ENCODE peak calls at places on chromosomes 11 and 22, in ten cellular contexts. F is A549; V is CD8-positive, alpha-beta T cell; G is cardiac muscle cell; W is ovary; P is GM23248; T is fibroblast of lung; K is iPS DF 6.9; I is naive thymus-derived CD4-positive, alpha-beta T cell; L is K562. X is an unnamed sample. For H3K4me1, the result is how much of the 10 kb centered on the place peaks cover.

GRCh38 chr22:39152024-39152510 is 413 bp downstream of the CBX7 start:
- DNase-seq in F (no peak), P (no peak), W (no peak), V (no peak), I (no peak), K (no peak), T (no peak), L (no peak), G (no peak), X (no peak)

GRCh38 chr22:34993548-34993947 is 72.4 kb upstream of the ISX start:
- DNase-seq in T (no peak), K (no peak), V (no peak), L (no peak), G (no peak), W (no peak), I (no peak), P (no peak), F (no peak), X (no peak)

GRCh38 chr22:19974935-19975706 is 33.5 kb upstream of the TXNRD2 start:
- DNase-seq in T (no peak), K (no peak), P (no peak), W (no peak), F (no peak), I (no peak), L (peak), V (no peak), G (no peak), X (no peak)

GRCh38 chr11:130964393-130964792 is 48.1 kb upstream of the SNX19 start:
- DNase-seq in T (no peak), W (no peak), V (no peak), G (no peak), K (no peak), L (no peak), F (no peak), P (no peak), I (no peak), X (no peak)

GRCh38 chr11:69089258-69089657 is 40.5 kb downstream of the TPCN2 start:
- DNase-seq in P (peak), T (peak), G (no peak), K (no peak), I (no peak), F (no peak), W (no peak), V (no peak), L (no peak), X (no peak)

GRCh38 chr22:29072979-29073617 is at the start of gene KREMEN1:
- DNase-seq in T (no peak), K (no peak), W (peak), V (no peak), P (no peak), I (peak), F (no peak), L (no peak), G (no peak), X (peak)

GRCh38 chr11:66331542-66332370 is 4.5 kb downstream of the RIN1 start:
- DNase-seq in L (no peak), K (no peak), G (peak), W (peak), T (no peak), F (no peak), P (no peak), I (no peak), V (no peak), X (no peak)

GRCh38 chr11:6259638-6260019 is at the start of gene CCKBR:
- DNase-seq in K (no peak), V (peak), I (no peak), P (no peak), T (no peak), G (peak), L (no peak), F (no peak), W (no peak), X (peak)

GRCh38 chr11:14499178-14499559 is 442 bp downstream of the COPB1 start:
- DNase-seq in K (no peak), W (no peak), V (no peak), F (peak), P (peak), G (peak), I (no peak), T (peak), L (peak), X (no peak)

DNA sequence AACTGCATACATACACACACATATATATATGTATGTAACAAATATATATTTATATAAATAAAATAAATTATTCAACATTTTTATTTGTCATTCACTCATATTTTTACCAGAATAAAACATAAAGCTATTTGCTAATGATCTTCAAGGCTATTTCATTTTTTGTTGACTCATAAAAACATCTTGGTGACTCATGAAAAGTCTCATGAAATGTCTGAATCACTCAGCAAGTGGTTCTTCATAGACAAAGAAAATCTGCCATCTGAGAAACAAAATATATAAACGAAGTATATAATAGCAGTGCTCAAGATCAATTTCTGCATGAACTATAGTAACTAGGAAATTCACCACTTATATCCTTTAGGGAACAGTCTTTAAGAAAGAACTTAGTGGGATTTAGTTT is 764.8 kb upstream of the FAT3 start:
- DNase-seq in I (no peak), V (no peak), L (no peak), G (no peak), T (peak), P (no peak), F (no peak), K (no peak), W (no peak), X (no peak)
- H3K4me3 ChIP-seq in I (no peak), V (no peak), L (no peak), G (no peak), T (no peak), P (no peak), F (no peak), K (no peak), W (no peak), X (no peak)

DNA sequence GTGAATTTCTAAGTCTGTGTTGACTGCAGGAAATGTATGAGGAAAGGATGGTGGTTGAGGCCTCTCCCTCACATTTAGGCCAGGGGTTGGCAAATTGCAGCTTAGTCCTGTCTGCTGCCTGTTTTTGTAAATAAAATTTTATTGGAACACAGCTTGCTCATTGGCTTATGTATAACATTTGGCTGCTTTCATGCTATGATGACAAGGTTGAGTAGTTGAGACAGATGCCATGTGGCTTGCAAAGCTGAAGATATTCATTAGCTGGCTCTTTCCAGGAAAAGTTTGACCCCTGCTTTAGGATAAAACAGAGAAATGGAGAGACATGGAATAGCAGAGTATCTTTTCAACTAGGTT is 46.2 kb downstream of the BCR start:
- DNase-seq in G (no peak), T (peak), L (no peak), F (no peak), P (peak), I (no peak), V (no peak), W (no peak), K (no peak), X (no peak)
- H3K4me1 ChIP-seq in G (under half), T (under half), L (under half), F (under half), P (under half), I (half or more), V (half or more), W (under half), K (under half), X (under half)

GRCh38 chr11:85935751-85936150 is 80.6 kb downstream of the CCDC83 start:
- DNase-seq in I (no peak), T (no peak), V (no peak), G (no peak), W (no peak), P (no peak), K (no peak), L (no peak), F (no peak), X (no peak)

GRCh38 chr11:85937838-85938237 is 82.7 kb downstream of the CCDC83 start:
- DNase-seq in F (no peak), I (no peak), T (no peak), V (no peak), L (no peak), P (no peak), G (no peak), K (no peak), W (no peak), X (no peak)

GRCh38 chr11:85939099-85940015 is 84.2 kb downstream of the CCDC83 start:
- DNase-seq in T (no peak), L (peak), W (no peak), I (no peak), F (no peak), V (no peak), G (no peak), K (no peak), P (no peak), X (no peak)

GRCh38 chr11:85930879-85931366 is 75.7 kb downstream of the CCDC83 start:
- DNase-seq in I (no peak), G (no peak), F (no peak), V (no peak), T (no peak), P (no peak), K (no peak), L (no peak), W (no peak), X (no peak)

GRCh38 chr11:85934599-85935169 is 79.5 kb downstream of the CCDC83 start:
- DNase-seq in K (no peak), P (no peak), I (no peak), V (no peak), L (no peak), G (no peak), F (no peak), T (no peak), W (peak), X (no peak)
- H3K4me3 ChIP-seq in K (no peak), P (no peak), I (no peak), V (no peak), L (no peak), G (no peak), F (no peak), T (no peak), W (no peak), X (no peak)

GRCh38 chr22:30877662-30878515 is 90.7 kb downstream of the MORC2 start:
- DNase-seq in W (no peak), F (no peak), T (no peak), I (no peak), P (peak), L (no peak), G (no peak), K (no peak), V (no peak), X (no peak)
- H3K4me1 ChIP-seq in W (under half), F (under half), T (under half), I (under half), P (under half), L (half or more), G (under half), K (under half), V (under half), X (under half)

GRCh38 chr11:57566035-57566504 is 1.4 kb downstream of the UBE2L6 start:
- DNase-seq in L (no peak), G (peak), P (peak), T (peak), W (no peak), K (no peak), I (no peak), F (no peak), V (no peak), X (peak)
- H3K4me3 ChIP-seq in L (no peak), G (peak), P (peak), T (peak), W (peak), K (no peak), I (peak), F (no peak), V (peak), X (peak)

X was measured in CD4-positive, CD25-positive, alpha-beta regulatory T cell.